ENCODE peak calls at places on chromosomes 2 and 18, in ten cellular contexts. W is transverse colon, N is A549, V is sigmoid colon, E is tibial nerve, K is K562, S is SK-N-SH, H is esophagus muscularis mucosa, Z is ovary, F is stomach. T is an unnamed sample.

GRCh38 chr2:165905854-165906253 is 47.7 kb downstream of the TTC21B start:
- DNase-seq in F (no peak), H (no peak), V (no peak), E (no peak), W (no peak), N (no peak), S (no peak), Z (no peak), K (no peak), T (no peak)

GRCh38 chr2:173054466-173054865 is 21.2 kb upstream of the MAP3K20 start:
- DNase-seq in H (no peak), Z (no peak), V (no peak), S (no peak), E (no peak), K (no peak), N (no peak), W (no peak), F (no peak), T (no peak)

GRCh38 chr2:104606056-104606455 is 247.9 kb upstream of the POU3F3 start:
- DNase-seq in S (no peak), Z (no peak), F (no peak), H (no peak), V (no peak), K (no peak), W (no peak), N (no peak), E (no peak), T (no peak)

GRCh38 chr2:169637620-169638019 is 53.5 kb downstream of the PPIG start:
- DNase-seq in N (no peak), S (no peak), V (no peak), F (no peak), W (no peak), H (no peak), K (no peak), Z (no peak), E (no peak), T (no peak)

GRCh38 chr2:207720517-207721187 is 9.2 kb downstream of the CCNYL1 start:
- DNase-seq in N (no peak), H (no peak), S (no peak), V (no peak), Z (no peak), F (no peak), K (no peak), W (no peak), E (no peak), T (peak; percentile 37)

GRCh38 chr2:196208915-196209314 is 37.5 kb upstream of the STK17B start:
- DNase-seq in N (no peak), K (no peak), E (no peak), S (no peak), W (no peak), F (no peak), V (no peak), H (no peak), Z (no peak), T (peak; percentile 70)

GRCh38 chr2:101330253-101330921 is 21.9 kb upstream of the RNF149 start:
- DNase-seq in E (peak; percentile 31), S (no peak), K (no peak), W (peak; percentile 68), Z (no peak), H (no peak), N (no peak), F (peak; percentile 59), V (no peak), T (peak; percentile 68)

GRCh38 chr2:201965550-201965949 is 68.1 kb upstream of the FZD7 start:
- DNase-seq in K (no peak), W (no peak), E (no peak), Z (no peak), F (no peak), S (no peak), V (no peak), H (no peak), N (peak; percentile 37), T (no peak)

GRCh38 chr18:63888473-63889190 is 1.1 kb downstream of the SERPINB2 start:
- DNase-seq in Z (no peak), K (no peak), E (no peak), W (no peak), V (no peak), F (no peak), S (no peak), H (no peak), N (no peak), T (no peak)

GRCh38 chr18:44946529-44947113 is 265.9 kb downstream of the SETBP1 start:
- DNase-seq in W (no peak), K (no peak), Z (no peak), N (no peak), E (no peak), V (no peak), H (no peak), F (no peak), S (no peak), T (no peak)

GRCh38 chr18:44852216-44852615 is 171.5 kb downstream of the SETBP1 start:
- DNase-seq in S (no peak), N (no peak), H (no peak), E (no peak), V (no peak), K (no peak), W (no peak), Z (no peak), F (no peak), T (no peak)

GRCh38 chr2:102345329-102345920 is 10.2 kb upstream of the IL18R1 start:
- DNase-seq in F (no peak), H (no peak), E (no peak), V (no peak), Z (no peak), W (no peak), K (no peak), N (no peak), S (no peak), T (no peak)

GRCh38 chr2:102340778-102341177 is 14.8 kb upstream of the IL18R1 start:
- DNase-seq in K (no peak), N (no peak), F (no peak), E (no peak), S (no peak), V (no peak), W (no peak), Z (no peak), H (no peak), T (no peak)

GRCh38 chr2:102344397-102344796 is 11.2 kb upstream of the IL18R1 start:
- DNase-seq in H (no peak), W (no peak), K (no peak), V (no peak), Z (no peak), S (no peak), F (no peak), E (no peak), N (no peak), T (no peak)

GRCh38 chr2:102346381-102347130 is 9.0 kb upstream of the IL18R1 start:
- DNase-seq in S (no peak), K (no peak), E (no peak), N (no peak), V (no peak), Z (no peak), W (no peak), F (no peak), H (no peak), T (no peak)

DNA sequence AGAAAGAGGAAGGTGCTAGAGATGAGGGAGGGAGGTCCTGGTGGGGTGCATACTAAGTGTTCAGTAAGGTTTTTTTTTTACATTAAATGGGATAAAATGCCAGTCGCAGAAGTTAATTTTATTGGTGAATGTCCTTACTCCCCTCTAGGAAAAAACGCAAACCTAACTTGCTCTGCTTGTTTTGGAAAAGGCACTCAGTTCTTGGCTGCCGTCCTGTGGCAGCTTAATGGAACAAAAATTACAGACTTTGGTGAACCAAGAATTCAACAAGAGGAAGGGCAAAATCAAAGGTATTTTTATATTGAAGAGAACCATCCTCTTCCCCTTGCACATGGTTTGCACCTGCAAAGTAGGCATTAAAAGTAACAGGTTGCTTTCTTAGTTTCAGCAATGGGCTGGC is 12.7 kb upstream of the IL18R1 start:
- DNase-seq in V (no peak), N (no peak), E (no peak), H (no peak), Z (no peak), W (no peak), K (no peak), S (no peak), F (no peak), T (no peak)
- TF ChIP-seq CTCF in V (no peak), N (no peak), E (no peak), H (no peak), Z (no peak), W (no peak), K (peak; percentile 16), S (no peak), F (no peak), T (no peak)

GRCh38 chr2:239167011-239167673 is 233.7 kb downstream of the HDAC4 start:
- DNase-seq in F (no peak), E (no peak), N (no peak), W (peak; percentile 30), K (no peak), S (no peak), V (peak; percentile 62), Z (no peak), H (no peak), T (peak; percentile 15)
- H3K27ac ChIP-seq in F (no peak overlapping the region), E (no peak overlapping the region), N (no peak overlapping the region), W (no peak overlapping the region), K (no peak overlapping the region), S (no peak overlapping the region), V (peak overlapping the region; percentile 73), Z (no peak overlapping the region), H (no peak overlapping the region), T (no peak overlapping the region)

GRCh38 chr18:79698668-79699335 is 19.2 kb downstream of the CTDP1 start:
- DNase-seq in Z (no peak), N (no peak), S (no peak), H (no peak), V (no peak), W (no peak), F (no peak), K (no peak), E (no peak), T (no peak)

GRCh38 chr18:79697178-79697577 is 17.6 kb downstream of the CTDP1 start:
- DNase-seq in S (no peak), H (no peak), V (peak; percentile 56), F (no peak), W (no peak), E (no peak), N (no peak), K (no peak), Z (no peak), T (no peak)

GRCh38 chr18:79697976-79698375 is 18.4 kb downstream of the CTDP1 start:
- DNase-seq in K (no peak), W (no peak), S (no peak), Z (no peak), N (no peak), F (no peak), H (no peak), E (no peak), V (peak; percentile 35), T (no peak)

GRCh38 chr18:79702906-79703305 is 23.3 kb downstream of the CTDP1 start:
- DNase-seq in H (no peak), K (no peak), E (no peak), Z (no peak), N (no peak), F (no peak), W (no peak), S (no peak), V (no peak), T (no peak)

GRCh38 chr18:79699653-79700052 is 20.1 kb downstream of the CTDP1 start:
- DNase-seq in W (peak; percentile 65), H (no peak), E (no peak), S (no peak), Z (no peak), V (peak; percentile 39), N (no peak), K (no peak), F (no peak), T (no peak)
- TF ChIP-seq EP300 in W (no peak), H (no peak), E (no peak), S (no peak), Z (no peak), V (no peak), N (no peak), K (no peak), F (no peak), T (no peak)

GRCh38 chr18:9549405-9549804 is 65.0 kb downstream of the PPP4R1 start:
- DNase-seq in V (no peak), W (no peak), E (no peak), F (no peak), H (peak; percentile 12), N (no peak), S (no peak), Z (no peak), K (no peak), T (no peak)
- TF ChIP-seq CTCF in V (no peak), W (no peak), E (no peak), F (no peak), H (no peak), N (no peak), S (peak; percentile 33), Z (no peak), K (no peak), T (no peak)

T was measured in upper lobe of left lung.